ENCODE peak calls at places on chromosomes 12 and 14, in five cellular contexts. P is endothelial cell of umbilical vein, S is fibroblast of lung, U is hepatocyte, C is GM23248. Z is an unnamed sample.

GRCh38 chr12:12064596-12064995 is 6.1 kb upstream of the BCL2L14 start:
- DNase-seq in P (no peak), U (no peak), S (no peak), C (no peak), Z (no peak)

GRCh38 chr14:102008891-102009290 is 44.5 kb downstream of the DYNC1H1 start:
- DNase-seq in U (no peak), P (no peak), S (no peak), C (no peak), Z (no peak)

GRCh38 chr12:117388865-117389508 is 27.6 kb upstream of the NOS1 start:
- DNase-seq in U (no peak), C (no peak), S (no peak), P (no peak), Z (no peak)

GRCh38 chr12:117861691-117862090 is 107.1 kb downstream of the KSR2 start:
- DNase-seq in U (no peak), P (no peak), C (no peak), S (no peak), Z (no peak)

GRCh38 chr14:90647469-90647868 is 168.8 kb downstream of the TTC7B start:
- DNase-seq in C (no peak), P (no peak), U (no peak), S (no peak), Z (no peak)

GRCh38 chr12:112170376-112170775 is 45.0 kb downstream of the TRAFD1 start:
- DNase-seq in P (no peak), C (peak; percentile 61), U (no peak), S (no peak), Z (no peak)

GRCh38 chr12:67026847-67027246 is 242.3 kb upstream of the CAND1 start:
- DNase-seq in U (no peak), P (no peak), S (no peak), C (no peak), Z (no peak)

GRCh38 chr12:2258035-2258434 is 205.2 kb downstream of the CACNA1C start:
- DNase-seq in U (no peak), S (peak; percentile 43), C (peak; percentile 56), P (no peak), Z (no peak)

GRCh38 chr14:89266754-89267153 is 150.3 kb downstream of the FOXN3 start:
- DNase-seq in C (peak; percentile 56), P (no peak), S (peak; percentile 70), U (no peak), Z (no peak)

GRCh38 chr14:54219281-54220121 is 177.3 kb upstream of the CDKN3 start:
- DNase-seq in U (peak; percentile 14), P (no peak), C (peak; percentile 20), S (no peak), Z (no peak)

GRCh38 chr14:95436348-95436747 is 80.1 kb downstream of the SYNE3 start:
- DNase-seq in C (no peak), U (no peak), P (no peak), S (no peak), Z (no peak)

GRCh38 chr14:95143813-95144620 is 13.3 kb downstream of the DICER1 start:
- DNase-seq in C (peak; percentile 39), U (no peak), S (no peak), P (peak; percentile 31), Z (no peak)

GRCh38 chr12:76777765-76778216 is 13.9 kb downstream of the ZDHHC17 start:
- DNase-seq in P (no peak), C (no peak), S (no peak), U (no peak), Z (no peak)

GRCh38 chr12:101824831-101825230 is 5.9 kb downstream of the GNPTAB start:
- DNase-seq in S (no peak), U (no peak), P (no peak), C (peak; percentile 8), Z (no peak)

GRCh38 chr12:111776836-111777344 is 10.2 kb downstream of the ALDH2 start:
- DNase-seq in C (no peak), P (no peak), S (no peak), U (no peak), Z (no peak)

GRCh38 chr14:97976861-97977260 is 1179.7 kb downstream of the VRK1 start:
- DNase-seq in P (no peak), S (no peak), U (peak; percentile 9), C (no peak), Z (no peak)

GRCh38 chr12:108784270-108784669 is 53.0 kb upstream of the CORO1C start:
- DNase-seq in P (no peak), S (no peak), U (no peak), C (no peak), Z (no peak)

GRCh38 chr12:25364529-25365339 is 114.0 kb upstream of the KRAS start:
- DNase-seq in P (no peak), C (no peak), S (no peak), U (no peak), Z (no peak)

GRCh38 chr14:54047645-54048308 is 91.2 kb upstream of the BMP4 start:
- DNase-seq in S (no peak), P (no peak), U (no peak), C (no peak), Z (no peak)

GRCh38 chr12:42421844-42422779 is 96.1 kb downstream of the PPHLN1 start:
- DNase-seq in S (peak; percentile 80), C (peak; percentile 70), U (no peak), P (peak; percentile 96), Z (no peak)

GRCh38 chr14:95362180-95362494 is 42.4 kb upstream of the CLMN start:
- DNase-seq in P (no peak), U (no peak), S (no peak), C (no peak), Z (no peak)

GRCh38 chr12:111758120-111758561 is 8.6 kb upstream of the ALDH2 start:
- DNase-seq in P (no peak), S (no peak), C (no peak), U (no peak), Z (no peak)

GRCh38 chr14:88535149-88535548 is 19.7 kb downstream of the PTPN21 start:
- DNase-seq in S (no peak), C (peak; percentile 18), U (peak; percentile 58), P (peak; percentile 13), Z (no peak)

GRCh38 chr14:19878029-19878642 is 3.2 kb downstream of the OR4K2 start:
- DNase-seq in C (peak; percentile 11), U (no peak), S (no peak), P (no peak), Z (no peak)

GRCh38 chr12:95790025-95790911 is at the start of gene NTN4:
- DNase-seq in U (peak; percentile 65), S (peak; percentile 36), P (peak; percentile 67), C (peak; percentile 79), Z (peak; percentile 44)

GRCh38 chr12:132483208-132483607 is 6.7 kb upstream of the FBRSL1 start:
- DNase-seq in S (no peak), C (no peak), P (no peak), U (no peak), Z (no peak)

GRCh38 chr14:31243860-31244259 is 36.3 kb upstream of the HECTD1 start:
- DNase-seq in U (peak; percentile 51), S (no peak), P (no peak), C (no peak), Z (peak; percentile 75)

GRCh38 chr12:109818253-109818652 is 14.9 kb downstream of the TRPV4 start:
- DNase-seq in C (no peak), U (no peak), P (no peak), S (no peak), Z (no peak)

GRCh38 chr12:46198913-46199312 is 69.9 kb downstream of the SLC38A1 start:
- DNase-seq in U (no peak), S (no peak), P (no peak), C (no peak), Z (no peak)

GRCh38 chr12:52359511-52360103 is 7.7 kb downstream of the KRT85 start:
- DNase-seq in U (no peak), P (no peak), C (no peak), S (no peak), Z (no peak)

GRCh38 chr14:97723834-97724770 is 926.9 kb downstream of the VRK1 start:
- DNase-seq in C (no peak), P (no peak), U (no peak), S (no peak), Z (no peak)

GRCh38 chr14:100415226-100415625 is 92.1 kb downstream of the SLC25A47 start:
- DNase-seq in C (no peak), U (no peak), P (no peak), S (no peak), Z (no peak)

GRCh38 chr12:81337891-81338290 is 260.0 kb downstream of the ACSS3 start:
- DNase-seq in U (no peak), P (no peak), C (peak; percentile 3), S (peak; percentile 34), Z (no peak)

GRCh38 chr12:125187148-125187733 is 122.0 kb downstream of the AACS start:
- DNase-seq in C (peak; percentile 19), P (no peak), S (peak; percentile 31), U (no peak), Z (no peak)
- TF ChIP-seq EZH2 in C (no peak), P (peak; percentile 93), S (no peak), U (peak; percentile 77), Z (no peak)

DNA sequence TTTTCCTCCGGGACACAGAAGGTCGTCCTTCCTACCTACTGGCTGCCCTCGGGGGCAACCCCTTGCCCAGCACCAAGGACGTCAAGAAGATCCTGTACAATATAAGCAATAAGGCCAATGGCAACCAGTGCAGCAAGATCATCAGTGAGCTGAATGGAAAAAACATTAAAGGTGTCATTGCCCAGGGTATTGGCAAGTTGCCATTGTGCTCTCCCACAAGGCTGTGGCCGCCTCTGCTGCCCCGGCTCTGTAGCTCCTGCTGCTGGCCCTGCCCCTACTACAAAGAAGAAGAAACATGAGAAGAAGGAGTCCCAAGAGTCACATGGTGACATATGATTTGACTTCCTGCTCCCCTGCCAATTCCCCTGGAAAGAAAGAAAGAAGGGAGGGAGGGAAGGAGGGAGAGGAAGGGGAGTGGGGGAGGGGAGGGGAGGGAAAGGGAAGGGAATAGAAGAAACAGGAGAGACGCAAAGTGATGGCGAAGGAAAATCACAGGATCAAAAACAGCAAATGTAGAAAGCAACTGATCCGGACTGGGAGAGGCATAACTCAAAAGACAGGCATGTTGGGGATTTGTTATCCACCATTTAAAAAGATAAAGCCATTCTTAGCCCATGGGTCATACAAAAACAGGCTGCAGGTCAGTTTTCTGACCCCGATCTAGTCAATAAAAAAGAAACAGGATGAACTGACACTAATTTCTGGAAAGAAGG is 61.3 kb upstream of the RESF1 start:
- DNase-seq in S (peak; percentile 50), U (peak; percentile 24), P (peak; percentile 53), C (peak; percentile 3), Z (no peak)
- H3K27ac ChIP-seq in S (no peak overlapping the region), U (peak overlapping the region; percentile 69), P (no peak overlapping the region), C (no peak overlapping the region), Z (no peak overlapping the region)

GRCh38 chr14:50875359-50876090 is 3.7 kb downstream of the ABHD12B start:
- DNase-seq in S (peak; percentile 48), U (no peak), C (peak; percentile 64), P (no peak), Z (no peak)

GRCh38 chr14:50865677-50866076 is 6.2 kb upstream of the ABHD12B start:
- DNase-seq in C (peak; percentile 34), P (peak; percentile 3), S (peak; percentile 3), U (no peak), Z (no peak)

GRCh38 chr14:50874842-50875241 is 3.0 kb downstream of the ABHD12B start:
- DNase-seq in C (no peak), S (no peak), U (no peak), P (no peak), Z (no peak)

GRCh38 chr14:50871914-50872732 is at the start of gene ABHD12B:
- DNase-seq in S (peak; percentile 14), U (no peak), P (no peak), C (peak; percentile 53), Z (no peak)

GRCh38 chr14:50871223-50871622 is 630 bp upstream of the ABHD12B start:
- DNase-seq in U (no peak), S (no peak), C (no peak), P (no peak), Z (no peak)
- TF ChIP-seq EZH2 in U (no peak), S (no peak), C (no peak), P (no peak), Z (no peak)

GRCh38 chr12:56029166-56029519 is 8.3 kb downstream of the IKZF4 start:
- DNase-seq in C (peak; percentile 72), S (peak; percentile 57), P (peak; percentile 76), U (no peak), Z (no peak)
- H3K27ac ChIP-seq in C (peak overlapping the region; percentile 72), S (no peak overlapping the region), P (peak overlapping the region; percentile 14), U (peak overlapping the region; percentile 69), Z (peak overlapping the region; percentile 64)